ENCODE peak calls at places on chromosomes 16 and 17, in eight cellular contexts. N, V, W, T, J, X, D and B are unnamed samples.
A peak's percentile ranks its signal among the peaks of the same experiment; 100 is the strongest.

GRCh38 chr17:66466933-66467367 is 164.5 kb downstream of the PRKCA start:
- DNase-seq in N (peak; percentile 97), V (peak; percentile 31), W (peak; percentile 100), T (no peak), J (peak; percentile 47), X (no peak), D (peak; percentile 53), B (peak; percentile 99)

GRCh38 chr17:9343513-9343912 is 232.1 kb downstream of the STX8 start:
- DNase-seq in N (no peak), V (no peak), W (peak; percentile 67), T (no peak), J (no peak), X (no peak), D (no peak), B (no peak)

GRCh38 chr16:65828296-65828695 is 538.2 kb upstream of the CDH5 start:
- DNase-seq in N (no peak), V (no peak), W (no peak), T (no peak), J (no peak), X (no peak), D (peak; percentile 83), B (no peak)

GRCh38 chr17:61065263-61065773 is 334.3 kb upstream of the TBX2 start:
- DNase-seq in N (peak; percentile 38), V (no peak), W (peak; percentile 69), T (no peak), J (no peak), X (no peak), D (no peak), B (peak; percentile 43)

GRCh38 chr17:44557653-44558285 is 485 bp downstream of the FZD2 start:
- DNase-seq in N (no peak), V (no peak), W (peak; percentile 84), T (peak; percentile 2), J (no peak), X (peak; percentile 65), D (no peak), B (peak; percentile 62)

GRCh38 chr16:66677179-66677578 is 19.4 kb downstream of the CMTM4 start:
- DNase-seq in N (no peak), V (no peak), W (no peak), T (no peak), J (no peak), X (no peak), D (no peak), B (no peak)

GRCh38 chr17:76554131-76554530 is 14.3 kb downstream of the PRCD start:
- DNase-seq in N (no peak), V (no peak), W (no peak), T (peak; percentile 49), J (no peak), X (no peak), D (peak; percentile 97), B (no peak)

GRCh38 chr17:79836952-79837887 is 2.0 kb downstream of the CBX4 start:
- DNase-seq in N (no peak), V (no peak), W (peak; percentile 86), T (peak; percentile 76), J (peak; percentile 92), X (peak; percentile 81), D (peak; percentile 48), B (peak; percentile 25)

GRCh38 chr16:86205521-86206245 is 304.6 kb upstream of the FOXF1 start:
- DNase-seq in N (no peak), V (no peak), W (no peak), T (no peak), J (no peak), X (no peak), D (no peak), B (no peak)

GRCh38 chr17:7221281-7222092 is 1.7 kb downstream of the ACADVL start:
- DNase-seq in N (no peak), V (no peak), W (no peak), T (no peak), J (no peak), X (no peak), D (no peak), B (no peak)

GRCh38 chr16:50743575-50744225 is 1.8 kb downstream of the CYLD start:
- DNase-seq in N (no peak), V (no peak), W (peak; percentile 26), T (no peak), J (no peak), X (no peak), D (no peak), B (no peak)

GRCh38 chr16:68396481-68396880 is 51.8 kb downstream of the SMPD3 start:
- DNase-seq in N (peak; percentile 67), V (peak; percentile 15), W (peak; percentile 52), T (peak; percentile 28), J (peak; percentile 49), X (no peak), D (no peak), B (peak; percentile 52)

GRCh38 chr17:58329808-58330543 is 1.4 kb upstream of the TSPOAP1 start:
- DNase-seq in N (no peak), V (no peak), W (no peak), T (no peak), J (no peak), X (peak; percentile 17), D (no peak), B (no peak)

GRCh38 chr16:12250578-12250977 is 274.0 kb downstream of the SNX29 start:
- DNase-seq in N (no peak), V (no peak), W (no peak), T (no peak), J (no peak), X (no peak), D (no peak), B (no peak)

GRCh38 chr17:7466644-7467341 is 12.6 kb downstream of the ZBTB4 start:
- DNase-seq in N (no peak), V (no peak), W (peak; percentile 59), T (no peak), J (peak; percentile 71), X (peak; percentile 14), D (peak; percentile 54), B (peak; percentile 85)

GRCh38 chr16:3472878-3473595 is 22.3 kb downstream of the C16orf90 start:
- DNase-seq in N (no peak), V (no peak), W (peak; percentile 28), T (no peak), J (no peak), X (no peak), D (no peak), B (peak; percentile 65)

GRCh38 chr17:4204676-4205075 is 59.1 kb downstream of the ANKFY1 start:
- DNase-seq in N (no peak), V (no peak), W (peak; percentile 93), T (no peak), J (peak; percentile 35), X (no peak), D (no peak), B (peak; percentile 93)

GRCh38 chr17:33113281-33114010 is 121.8 kb downstream of the SPACA3 start:
- DNase-seq in N (no peak), V (no peak), W (no peak), T (no peak), J (no peak), X (no peak), D (no peak), B (no peak)

GRCh38 chr16:69917739-69918138 is 33.4 kb upstream of the CLEC18A start:
- DNase-seq in N (peak; percentile 97), V (no peak), W (peak; percentile 98), T (no peak), J (no peak), X (no peak), D (peak; percentile 84), B (peak; percentile 89)

GRCh38 chr17:35127751-35128514 is 6.5 kb downstream of the FNDC8 start:
- DNase-seq in N (no peak), V (no peak), W (peak; percentile 21), T (no peak), J (peak; percentile 61), X (no peak), D (no peak), B (no peak)

GRCh38 chr17:45013021-45013997 is 38.1 kb downstream of the DCAKD start:
- DNase-seq in N (no peak), V (no peak), W (no peak), T (peak; percentile 74), J (no peak), X (no peak), D (no peak), B (peak; percentile 21)

GRCh38 chr17:73706858-73707257 is 62.6 kb upstream of the SDK2 start:
- DNase-seq in N (no peak), V (no peak), W (no peak), T (peak; percentile 42), J (no peak), X (no peak), D (no peak), B (no peak)

GRCh38 chr17:58267347-58268324 is 13.1 kb downstream of the MPO start:
- DNase-seq in N (no peak), V (no peak), W (no peak), T (no peak), J (no peak), X (no peak), D (no peak), B (no peak)

GRCh38 chr17:46072998-46073397 is 73.9 kb downstream of the STH start:
- DNase-seq in N (peak; percentile 80), V (no peak), W (peak; percentile 83), T (no peak), J (no peak), X (no peak), D (no peak), B (peak; percentile 90)

GRCh38 chr16:84600343-84601229 is 17.3 kb downstream of the COTL1 start:
- DNase-seq in N (no peak), V (no peak), W (peak; percentile 49), T (no peak), J (no peak), X (peak; percentile 72), D (no peak), B (no peak)